ENCODE peak calls at places on chromosomes 16 and 17, in five cellular contexts. One of them, this sample, is unnamed.

GRCh38 chr16:27677300-27677699 is 127.4 kb downstream of the KATNIP start:
- DNase-seq in B cell: no peak
- DNase-seq in HS-5: no peak
- DNase-seq in mesendoderm: no peak
- DNase-seq in RCC 7860: peak
- DNase-seq in this sample: no peak

GRCh38 chr17:51189628-51190027 is 23.4 kb downstream of the NME2 start:
- DNase-seq in RCC 7860: no peak
- DNase-seq in mesendoderm: no peak
- DNase-seq in HS-5: no peak
- DNase-seq in B cell: no peak
- DNase-seq in this sample: no peak

GRCh38 chr16:11112723-11113348 is 143.2 kb downstream of the SOCS1 start:
- DNase-seq in RCC 7860: no peak
- DNase-seq in mesendoderm: no peak
- DNase-seq in B cell: no peak
- DNase-seq in HS-5: no peak
- DNase-seq in this sample: no peak

GRCh38 chr17:35616506-35616905 is 29.4 kb downstream of the AP2B1 start:
- DNase-seq in B cell: no peak
- DNase-seq in HS-5: no peak
- DNase-seq in RCC 7860: no peak
- DNase-seq in mesendoderm: no peak
- DNase-seq in this sample: no peak

GRCh38 chr17:16917995-16918394 is 53.9 kb downstream of the TNFRSF13B start:
- DNase-seq in mesendoderm: no peak
- DNase-seq in HS-5: no peak
- DNase-seq in RCC 7860: no peak
- DNase-seq in B cell: no peak
- DNase-seq in this sample: no peak

GRCh38 chr16:11674001-11674817 is 6.0 kb downstream of the SNN start:
- DNase-seq in B cell: no peak
- DNase-seq in RCC 7860: no peak
- DNase-seq in mesendoderm: no peak
- DNase-seq in HS-5: no peak
- DNase-seq in this sample: no peak

GRCh38 chr17:66355510-66355909 is 53.1 kb downstream of the PRKCA start:
- DNase-seq in RCC 7860: no peak
- DNase-seq in mesendoderm: no peak
- DNase-seq in HS-5: no peak
- DNase-seq in B cell: no peak
- DNase-seq in this sample: no peak

GRCh38 chr17:81391964-81392908 is 3.0 kb upstream of the BAHCC1 start:
- DNase-seq in B cell: no peak
- DNase-seq in RCC 7860: no peak
- DNase-seq in mesendoderm: no peak
- DNase-seq in HS-5: no peak
- DNase-seq in this sample: no peak

GRCh38 chr17:57862410-57862989 is 12.7 kb upstream of the MRPS23 start:
- DNase-seq in HS-5: no peak
- DNase-seq in mesendoderm: no peak
- DNase-seq in B cell: no peak
- DNase-seq in RCC 7860: no peak
- DNase-seq in this sample: no peak

This sample was measured in HuH-7.5.